ENCODE peak calls at places on chromosome 20, in six cellular contexts. One of them, this sample, is unnamed.

GRCh38 chr20:37941332-37941731 is 38.4 kb downstream of the VSTM2L start:
- DNase-seq in stomach: peak
- DNase-seq in right lobe of liver: peak
- DNase-seq in breast epithelium: peak
- DNase-seq in heart left ventricle: no peak
- DNase-seq in uterus: no peak
- DNase-seq in this sample: no peak

GRCh38 chr20:1308702-1309095 is 20.2 kb downstream of the SDCBP2 start:
- DNase-seq in stomach: no peak
- DNase-seq in uterus: no peak
- DNase-seq in right lobe of liver: no peak
- DNase-seq in heart left ventricle: no peak
- DNase-seq in breast epithelium: no peak
- DNase-seq in this sample: no peak

GRCh38 chr20:25864326-25864970 is 167.8 kb upstream of the ZNF337 start:
- DNase-seq in right lobe of liver: no peak
- DNase-seq in heart left ventricle: no peak
- DNase-seq in uterus: no peak
- DNase-seq in breast epithelium: no peak
- DNase-seq in stomach: no peak
- DNase-seq in this sample: no peak

GRCh38 chr20:54063998-54064676 is 6.3 kb downstream of the BCAS1 start:
- DNase-seq in stomach: no peak
- DNase-seq in uterus: no peak
- DNase-seq in right lobe of liver: no peak
- DNase-seq in breast epithelium: no peak
- DNase-seq in heart left ventricle: no peak
- DNase-seq in this sample: no peak

GRCh38 chr20:60327971-60328660 is 369.9 kb downstream of the CDH26 start:
- DNase-seq in stomach: no peak
- DNase-seq in breast epithelium: no peak
- DNase-seq in right lobe of liver: no peak
- DNase-seq in uterus: no peak
- DNase-seq in heart left ventricle: no peak
- DNase-seq in this sample: no peak

GRCh38 chr20:40286991-40287531 is 402.0 kb downstream of the MAFB start:
- DNase-seq in breast epithelium: peak
- DNase-seq in stomach: peak
- DNase-seq in right lobe of liver: peak
- DNase-seq in uterus: peak
- DNase-seq in heart left ventricle: peak
- DNase-seq in this sample: no peak

GRCh38 chr20:40489886-40490285 is 199.2 kb downstream of the MAFB start:
- DNase-seq in breast epithelium: no peak
- DNase-seq in stomach: no peak
- DNase-seq in heart left ventricle: no peak
- DNase-seq in uterus: no peak
- DNase-seq in right lobe of liver: no peak
- DNase-seq in this sample: no peak

GRCh38 chr20:61936701-61937131 is 129.0 kb downstream of the TAF4 start:
- DNase-seq in stomach: no peak
- DNase-seq in heart left ventricle: no peak
- DNase-seq in right lobe of liver: peak
- DNase-seq in breast epithelium: peak
- DNase-seq in uterus: no peak
- DNase-seq in this sample: no peak

GRCh38 chr20:25353754-25354705 is 36.6 kb downstream of the ABHD12 start:
- DNase-seq in heart left ventricle: no peak
- DNase-seq in breast epithelium: no peak
- DNase-seq in stomach: no peak
- DNase-seq in uterus: no peak
- DNase-seq in right lobe of liver: no peak
- DNase-seq in this sample: no peak

GRCh38 chr20:53827996-53828672 is 234.5 kb upstream of the ZNF217 start:
- DNase-seq in heart left ventricle: no peak
- DNase-seq in right lobe of liver: peak
- DNase-seq in stomach: no peak
- DNase-seq in uterus: peak
- DNase-seq in breast epithelium: no peak
- DNase-seq in this sample: no peak

GRCh38 chr20:59645761-59646171 is 41.4 kb downstream of the PHACTR3 start:
- DNase-seq in breast epithelium: no peak
- DNase-seq in stomach: no peak
- DNase-seq in uterus: no peak
- DNase-seq in right lobe of liver: no peak
- DNase-seq in heart left ventricle: no peak
- DNase-seq in this sample: no peak

GRCh38 chr20:513429-513828 is 30.2 kb downstream of the CSNK2A1 start:
- DNase-seq in uterus: no peak
- DNase-seq in right lobe of liver: no peak
- DNase-seq in breast epithelium: no peak
- DNase-seq in stomach: no peak
- DNase-seq in heart left ventricle: no peak
- DNase-seq in this sample: no peak

GRCh38 chr20:58839474-58839874 is 11.2 kb downstream of the GNAS-AS1 start:
- DNase-seq in heart left ventricle: no peak
- DNase-seq in uterus: no peak
- DNase-seq in stomach: no peak
- DNase-seq in breast epithelium: no peak
- DNase-seq in right lobe of liver: no peak
- DNase-seq in this sample: no peak

GRCh38 chr20:3995067-3995748 is 20.1 kb downstream of the RNF24 start:
- DNase-seq in breast epithelium: no peak
- DNase-seq in stomach: no peak
- DNase-seq in right lobe of liver: no peak
- DNase-seq in heart left ventricle: no peak
- DNase-seq in uterus: no peak
- DNase-seq in this sample: no peak

DNA sequence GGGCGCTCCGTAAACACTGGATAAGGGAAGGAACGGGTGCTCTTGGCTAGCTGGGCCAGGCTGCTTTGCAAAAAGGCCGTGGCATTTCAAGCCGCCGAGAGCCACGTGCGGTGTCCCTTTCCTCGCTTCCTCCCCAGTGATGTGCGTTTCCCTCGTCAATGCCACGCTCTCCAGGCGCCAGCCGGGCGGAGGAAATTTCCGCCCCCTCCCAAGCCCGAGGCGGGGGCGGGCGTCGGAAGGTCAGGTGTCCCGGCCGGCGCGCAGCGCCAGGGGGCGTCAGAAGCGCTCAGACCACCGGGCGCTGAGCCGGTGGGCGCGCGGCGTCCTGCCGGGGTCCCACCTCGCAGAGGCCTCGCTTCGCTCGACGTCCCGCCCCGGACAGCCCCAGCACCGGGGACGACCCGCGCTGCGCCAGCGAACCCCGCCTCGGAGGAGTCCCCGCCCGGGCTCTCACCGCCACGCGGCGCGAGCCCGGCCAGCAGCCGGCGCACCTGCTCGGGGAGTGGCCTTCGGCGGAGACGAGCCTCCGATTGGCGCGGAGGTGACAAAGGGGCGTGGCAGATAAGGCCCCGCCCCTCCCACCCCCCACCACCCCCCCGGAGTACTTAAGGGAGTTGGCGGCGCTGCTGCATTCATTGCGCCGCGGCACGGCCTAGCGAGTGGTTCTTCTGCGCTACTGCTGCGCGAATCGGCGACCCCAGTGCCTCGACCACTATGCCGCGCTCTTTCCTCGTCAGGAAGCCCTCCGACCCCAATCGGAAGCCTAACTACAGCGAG is at the start of gene SNAI1:
- DNase-seq in breast epithelium: peak
- DNase-seq in right lobe of liver: peak
- DNase-seq in heart left ventricle: peak
- DNase-seq in stomach: peak
- DNase-seq in uterus: peak
- DNase-seq in this sample: peak
- TF ChIP-seq POLR2A in breast epithelium: peak
- TF ChIP-seq POLR2A in right lobe of liver: peak
- TF ChIP-seq POLR2A in heart left ventricle: no peak
- TF ChIP-seq POLR2A in stomach: peak
- TF ChIP-seq POLR2A in uterus: peak
- TF ChIP-seq POLR2A in this sample: peak

GRCh38 chr20:63628246-63628975 is 1.5 kb upstream of the GMEB2 start:
- DNase-seq in stomach: peak
- DNase-seq in uterus: peak
- DNase-seq in breast epithelium: no peak
- DNase-seq in heart left ventricle: peak
- DNase-seq in right lobe of liver: peak
- DNase-seq in this sample: no peak

GRCh38 chr20:63627700-63628245 is 872 bp upstream of the GMEB2 start:
- DNase-seq in right lobe of liver: no peak
- DNase-seq in heart left ventricle: no peak
- DNase-seq in breast epithelium: no peak
- DNase-seq in uterus: no peak
- DNase-seq in stomach: no peak
- DNase-seq in this sample: no peak

GRCh38 chr20:63625771-63626423 is 1.0 kb downstream of the GMEB2 start:
- DNase-seq in heart left ventricle: no peak
- DNase-seq in right lobe of liver: no peak
- DNase-seq in uterus: no peak
- DNase-seq in breast epithelium: no peak
- DNase-seq in stomach: no peak
- DNase-seq in this sample: no peak

GRCh38 chr20:63627129-63627699 is 313 bp upstream of the GMEB2 start:
- DNase-seq in uterus: peak
- DNase-seq in right lobe of liver: peak
- DNase-seq in stomach: peak
- DNase-seq in breast epithelium: peak
- DNase-seq in heart left ventricle: peak
- DNase-seq in this sample: peak

DNA sequence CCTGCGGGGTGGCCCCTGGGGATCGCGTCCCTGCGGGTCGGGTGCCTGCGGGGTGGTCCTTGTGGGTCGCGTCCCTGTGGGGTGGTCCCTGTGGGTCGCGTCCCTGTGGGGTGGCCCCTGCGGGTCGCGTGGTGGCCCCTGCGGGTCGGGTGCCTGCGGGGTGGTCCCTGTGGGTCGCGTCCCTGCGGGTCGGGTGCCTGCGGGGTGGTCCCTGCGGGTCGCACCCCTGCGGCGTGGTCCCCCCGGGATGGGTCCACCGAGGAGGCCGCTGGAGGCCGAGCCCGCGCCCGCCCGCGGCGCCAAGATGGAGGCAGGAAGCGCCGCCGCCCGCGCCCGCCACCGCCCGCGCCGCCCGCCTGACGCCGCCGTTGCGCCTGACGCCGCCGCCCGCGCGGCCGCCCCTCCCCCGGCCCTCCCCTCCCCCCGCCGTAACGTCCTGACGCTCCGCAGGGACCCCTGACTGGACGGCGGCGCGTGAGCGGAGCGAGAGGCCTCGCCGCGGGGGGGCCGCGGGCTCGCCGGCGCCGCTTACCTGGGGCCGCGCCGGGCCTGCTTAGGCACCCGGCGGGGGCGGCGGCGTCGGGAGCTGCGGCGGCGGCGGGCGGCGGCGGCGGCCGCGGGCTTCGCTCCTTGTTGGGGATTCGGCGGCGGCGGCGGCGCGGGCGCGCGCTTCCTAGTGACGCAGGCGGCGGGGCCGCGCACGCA is at the start of gene GMEB2:
- DNase-seq in uterus: peak
- DNase-seq in right lobe of liver: peak
- DNase-seq in heart left ventricle: peak
- DNase-seq in stomach: peak
- DNase-seq in breast epithelium: peak
- DNase-seq in this sample: peak
- TF ChIP-seq POLR2A in uterus: peak
- TF ChIP-seq POLR2A in right lobe of liver: no peak
- TF ChIP-seq POLR2A in heart left ventricle: no peak
- TF ChIP-seq POLR2A in stomach: no peak
- TF ChIP-seq POLR2A in breast epithelium: no peak
- TF ChIP-seq POLR2A in this sample: peak

GRCh38 chr20:46689754-46690085 is 476 bp upstream of the TP53RK start:
- DNase-seq in uterus: no peak
- DNase-seq in right lobe of liver: no peak
- DNase-seq in breast epithelium: no peak
- DNase-seq in stomach: no peak
- DNase-seq in heart left ventricle: no peak
- DNase-seq in this sample: no peak
- TF ChIP-seq POLR2A in uterus: no peak
- TF ChIP-seq POLR2A in right lobe of liver: no peak
- TF ChIP-seq POLR2A in breast epithelium: no peak
- TF ChIP-seq POLR2A in stomach: no peak
- TF ChIP-seq POLR2A in heart left ventricle: no peak
- TF ChIP-seq POLR2A in this sample: no peak

GRCh38 chr20:32484221-32485125 is 100.7 kb downstream of the NOL4L start:
- DNase-seq in uterus: peak
- DNase-seq in heart left ventricle: peak
- DNase-seq in stomach: peak
- DNase-seq in breast epithelium: no peak
- DNase-seq in right lobe of liver: peak
- DNase-seq in this sample: peak
- TF ChIP-seq POLR2A in uterus: no peak
- TF ChIP-seq POLR2A in heart left ventricle: no peak
- TF ChIP-seq POLR2A in stomach: no peak
- TF ChIP-seq POLR2A in breast epithelium: no peak
- TF ChIP-seq POLR2A in right lobe of liver: no peak
- TF ChIP-seq POLR2A in this sample: no peak

GRCh38 chr20:36574278-36575065 is 1.1 kb downstream of the TGIF2 start:
- DNase-seq in uterus: peak
- DNase-seq in right lobe of liver: peak
- DNase-seq in stomach: peak
- DNase-seq in breast epithelium: peak
- DNase-seq in heart left ventricle: peak
- DNase-seq in this sample: peak
- TF ChIP-seq POLR2A in uterus: peak
- TF ChIP-seq POLR2A in right lobe of liver: peak
- TF ChIP-seq POLR2A in stomach: no peak
- TF ChIP-seq POLR2A in breast epithelium: no peak
- TF ChIP-seq POLR2A in heart left ventricle: no peak
- TF ChIP-seq POLR2A in this sample: peak